ENCODE peak calls at places on chromosomes 7 and 10, in ten cellular contexts. One of them, this sample, is unnamed.

GRCh38 chr10:119143657-119144056 is 21.9 kb downstream of the SFXN4 start:
- DNase-seq in small intestine: no peak
- DNase-seq in CD8-positive, alpha-beta T cell: no peak
- DNase-seq in colonic mucosa: no peak
- DNase-seq in fibroblast of lung: no peak
- DNase-seq in ovary: no peak
- DNase-seq in right atrium auricular region: no peak
- DNase-seq in cardiac muscle cell: no peak
- DNase-seq in sigmoid colon: peak; percentile 28
- DNase-seq in aorta: no peak
- DNase-seq in this sample: no peak

GRCh38 chr7:5539013-5539411 is 115.4 kb upstream of the TNRC18 start:
- DNase-seq in sigmoid colon: no peak
- DNase-seq in aorta: no peak
- DNase-seq in cardiac muscle cell: no peak
- DNase-seq in colonic mucosa: no peak
- DNase-seq in ovary: no peak
- DNase-seq in right atrium auricular region: no peak
- DNase-seq in fibroblast of lung: no peak
- DNase-seq in small intestine: no peak
- DNase-seq in CD8-positive, alpha-beta T cell: no peak
- DNase-seq in this sample: no peak

GRCh38 chr7:134476044-134476443 is 17.1 kb upstream of the AKR1B1 start:
- DNase-seq in ovary: no peak
- DNase-seq in sigmoid colon: no peak
- DNase-seq in aorta: no peak
- DNase-seq in right atrium auricular region: no peak
- DNase-seq in CD8-positive, alpha-beta T cell: no peak
- DNase-seq in fibroblast of lung: no peak
- DNase-seq in colonic mucosa: no peak
- DNase-seq in small intestine: no peak
- DNase-seq in cardiac muscle cell: no peak
- DNase-seq in this sample: no peak

GRCh38 chr10:101063162-101063525 is 1.4 kb downstream of the KAZALD1 start:
- DNase-seq in small intestine: no peak
- DNase-seq in aorta: no peak
- DNase-seq in sigmoid colon: no peak
- DNase-seq in colonic mucosa: no peak
- DNase-seq in cardiac muscle cell: no peak
- DNase-seq in CD8-positive, alpha-beta T cell: no peak
- DNase-seq in ovary: no peak
- DNase-seq in fibroblast of lung: no peak
- DNase-seq in right atrium auricular region: no peak
- DNase-seq in this sample: no peak

GRCh38 chr10:29834990-29835569 is 200.3 kb upstream of the SVIL start:
- DNase-seq in sigmoid colon: no peak
- DNase-seq in cardiac muscle cell: no peak
- DNase-seq in CD8-positive, alpha-beta T cell: no peak
- DNase-seq in right atrium auricular region: no peak
- DNase-seq in aorta: no peak
- DNase-seq in small intestine: no peak
- DNase-seq in fibroblast of lung: peak; percentile 56
- DNase-seq in ovary: no peak
- DNase-seq in colonic mucosa: no peak
- DNase-seq in this sample: no peak

GRCh38 chr7:117230276-117231046 is 92.4 kb downstream of the WNT2 start:
- DNase-seq in CD8-positive, alpha-beta T cell: no peak
- DNase-seq in aorta: no peak
- DNase-seq in colonic mucosa: no peak
- DNase-seq in sigmoid colon: no peak
- DNase-seq in fibroblast of lung: peak; percentile 37
- DNase-seq in small intestine: no peak
- DNase-seq in cardiac muscle cell: no peak
- DNase-seq in ovary: no peak
- DNase-seq in right atrium auricular region: no peak
- DNase-seq in this sample: no peak

GRCh38 chr10:31928531-31929259 is at the start of gene ARHGAP12:
- DNase-seq in right atrium auricular region: peak; percentile 93
- DNase-seq in sigmoid colon: peak; percentile 95
- DNase-seq in aorta: peak; percentile 93
- DNase-seq in CD8-positive, alpha-beta T cell: peak; percentile 92
- DNase-seq in ovary: peak; percentile 90
- DNase-seq in cardiac muscle cell: peak; percentile 91
- DNase-seq in fibroblast of lung: peak; percentile 82
- DNase-seq in small intestine: peak; percentile 86
- DNase-seq in colonic mucosa: peak; percentile 95
- DNase-seq in this sample: peak; percentile 85

GRCh38 chr7:132290021-132290420 is 286.2 kb downstream of the PLXNA4 start:
- DNase-seq in sigmoid colon: no peak
- DNase-seq in small intestine: no peak
- DNase-seq in ovary: no peak
- DNase-seq in right atrium auricular region: no peak
- DNase-seq in colonic mucosa: no peak
- DNase-seq in aorta: no peak
- DNase-seq in fibroblast of lung: no peak
- DNase-seq in cardiac muscle cell: no peak
- DNase-seq in CD8-positive, alpha-beta T cell: no peak
- DNase-seq in this sample: no peak

GRCh38 chr7:25180946-25181345 is 47.3 kb downstream of the NPVF start:
- DNase-seq in ovary: no peak
- DNase-seq in colonic mucosa: no peak
- DNase-seq in cardiac muscle cell: no peak
- DNase-seq in aorta: no peak
- DNase-seq in fibroblast of lung: no peak
- DNase-seq in sigmoid colon: no peak
- DNase-seq in right atrium auricular region: no peak
- DNase-seq in CD8-positive, alpha-beta T cell: no peak
- DNase-seq in small intestine: no peak
- DNase-seq in this sample: no peak
- H3K4me3 ChIP-seq in ovary: peak overlapping the region; percentile 86
- H3K4me3 ChIP-seq in colonic mucosa: no peak overlapping the region
- H3K4me3 ChIP-seq in cardiac muscle cell: no peak overlapping the region
- H3K4me3 ChIP-seq in aorta: no peak overlapping the region
- H3K4me3 ChIP-seq in fibroblast of lung: peak overlapping the region; percentile 57
- H3K4me3 ChIP-seq in sigmoid colon: peak overlapping the region; percentile 82
- H3K4me3 ChIP-seq in right atrium auricular region: peak overlapping the region; percentile 89
- H3K4me3 ChIP-seq in CD8-positive, alpha-beta T cell: peak overlapping the region; percentile 70
- H3K4me3 ChIP-seq in small intestine: no peak overlapping the region
- H3K4me3 ChIP-seq in this sample: peak overlapping the region; percentile 70

GRCh38 chr10:70561558-70561957 is 41.0 kb downstream of the PRF1 start:
- DNase-seq in aorta: peak; percentile 26
- DNase-seq in right atrium auricular region: no peak
- DNase-seq in fibroblast of lung: no peak
- DNase-seq in colonic mucosa: no peak
- DNase-seq in small intestine: no peak
- DNase-seq in sigmoid colon: peak; percentile 40
- DNase-seq in ovary: no peak
- DNase-seq in cardiac muscle cell: no peak
- DNase-seq in CD8-positive, alpha-beta T cell: no peak
- DNase-seq in this sample: no peak

GRCh38 chr10:70561051-70561450 is 41.5 kb downstream of the PRF1 start:
- DNase-seq in aorta: peak; percentile 32
- DNase-seq in sigmoid colon: peak; percentile 74
- DNase-seq in CD8-positive, alpha-beta T cell: no peak
- DNase-seq in colonic mucosa: no peak
- DNase-seq in cardiac muscle cell: no peak
- DNase-seq in ovary: no peak
- DNase-seq in right atrium auricular region: no peak
- DNase-seq in small intestine: no peak
- DNase-seq in fibroblast of lung: peak; percentile 47
- DNase-seq in this sample: no peak

GRCh38 chr10:70563230-70563629 is 39.3 kb downstream of the PRF1 start:
- DNase-seq in ovary: no peak
- DNase-seq in right atrium auricular region: no peak
- DNase-seq in aorta: peak; percentile 26
- DNase-seq in colonic mucosa: no peak
- DNase-seq in cardiac muscle cell: no peak
- DNase-seq in sigmoid colon: peak; percentile 39
- DNase-seq in small intestine: no peak
- DNase-seq in CD8-positive, alpha-beta T cell: no peak
- DNase-seq in fibroblast of lung: no peak
- DNase-seq in this sample: no peak

GRCh38 chr10:70560511-70560931 is 42.0 kb downstream of the PRF1 start:
- DNase-seq in sigmoid colon: peak; percentile 45
- DNase-seq in aorta: peak; percentile 21
- DNase-seq in right atrium auricular region: no peak
- DNase-seq in ovary: no peak
- DNase-seq in CD8-positive, alpha-beta T cell: no peak
- DNase-seq in colonic mucosa: no peak
- DNase-seq in small intestine: no peak
- DNase-seq in fibroblast of lung: no peak
- DNase-seq in cardiac muscle cell: no peak
- DNase-seq in this sample: peak; percentile 15

DNA sequence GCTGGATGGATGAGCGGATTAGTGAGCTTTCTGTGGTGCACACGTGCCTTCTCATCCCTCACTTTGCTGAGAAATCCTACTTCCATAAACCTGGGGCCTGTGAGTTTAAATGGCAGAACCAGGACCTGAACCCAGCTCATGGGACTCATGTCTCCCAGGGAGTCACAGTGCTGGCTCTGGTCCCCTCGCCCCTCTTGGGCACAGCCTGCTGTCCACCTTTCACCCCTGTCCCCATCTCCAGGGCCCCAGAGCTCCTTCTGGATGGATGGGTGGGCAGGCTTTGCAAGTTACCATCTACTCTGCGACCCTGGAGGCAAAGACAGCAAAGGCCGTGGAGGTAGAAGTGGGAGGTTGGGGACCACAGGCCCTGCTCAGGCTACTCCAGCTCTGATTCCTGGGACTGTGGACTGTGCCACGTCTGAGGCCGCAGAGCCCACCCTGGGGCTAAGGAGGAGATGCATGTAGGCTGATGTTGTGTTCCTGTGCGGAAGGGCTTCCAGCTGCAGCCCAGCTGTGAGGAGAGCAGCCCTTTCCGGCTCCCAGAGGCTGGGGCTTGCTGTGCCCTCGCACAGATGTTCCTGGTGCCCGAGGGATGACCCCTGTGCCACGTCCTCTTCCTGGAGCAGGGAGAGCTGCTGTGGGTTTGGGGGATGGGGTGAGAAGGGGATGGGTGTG is 40.4 kb downstream of the PRF1 start:
- DNase-seq in CD8-positive, alpha-beta T cell: no peak
- DNase-seq in right atrium auricular region: no peak
- DNase-seq in aorta: peak; percentile 26
- DNase-seq in sigmoid colon: peak; percentile 45
- DNase-seq in ovary: no peak
- DNase-seq in small intestine: no peak
- DNase-seq in cardiac muscle cell: no peak
- DNase-seq in fibroblast of lung: peak; percentile 65
- DNase-seq in colonic mucosa: no peak
- DNase-seq in this sample: no peak
- H3K36me3 ChIP-seq in CD8-positive, alpha-beta T cell: no peaks in the 10 kb centered on the region
- H3K36me3 ChIP-seq in right atrium auricular region: no peaks in the 10 kb centered on the region
- H3K36me3 ChIP-seq in aorta: no peaks in the 10 kb centered on the region
- H3K36me3 ChIP-seq in sigmoid colon: no peaks in the 10 kb centered on the region
- H3K36me3 ChIP-seq in ovary: no peaks in the 10 kb centered on the region
- H3K36me3 ChIP-seq in small intestine: no peaks in the 10 kb centered on the region
- H3K36me3 ChIP-seq in cardiac muscle cell: no peaks in the 10 kb centered on the region
- H3K36me3 ChIP-seq in fibroblast of lung: no peaks in the 10 kb centered on the region
- H3K36me3 ChIP-seq in colonic mucosa: no peaks in the 10 kb centered on the region
- H3K36me3 ChIP-seq in this sample: no peaks in the 10 kb centered on the region

GRCh38 chr7:43274752-43275151 is 162.3 kb downstream of the HECW1 start:
- DNase-seq in small intestine: no peak
- DNase-seq in colonic mucosa: no peak
- DNase-seq in aorta: no peak
- DNase-seq in ovary: no peak
- DNase-seq in cardiac muscle cell: no peak
- DNase-seq in CD8-positive, alpha-beta T cell: no peak
- DNase-seq in right atrium auricular region: no peak
- DNase-seq in sigmoid colon: no peak
- DNase-seq in fibroblast of lung: no peak
- DNase-seq in this sample: no peak

GRCh38 chr7:43273939-43274719 is 161.7 kb downstream of the HECW1 start:
- DNase-seq in small intestine: no peak
- DNase-seq in CD8-positive, alpha-beta T cell: no peak
- DNase-seq in colonic mucosa: no peak
- DNase-seq in fibroblast of lung: no peak
- DNase-seq in aorta: no peak
- DNase-seq in ovary: no peak
- DNase-seq in right atrium auricular region: no peak
- DNase-seq in sigmoid colon: no peak
- DNase-seq in cardiac muscle cell: no peak
- DNase-seq in this sample: no peak

GRCh38 chr7:43281268-43281667 is 168.8 kb downstream of the HECW1 start:
- DNase-seq in sigmoid colon: no peak
- DNase-seq in colonic mucosa: no peak
- DNase-seq in cardiac muscle cell: no peak
- DNase-seq in right atrium auricular region: no peak
- DNase-seq in fibroblast of lung: no peak
- DNase-seq in ovary: no peak
- DNase-seq in aorta: no peak
- DNase-seq in CD8-positive, alpha-beta T cell: no peak
- DNase-seq in small intestine: no peak
- DNase-seq in this sample: no peak

GRCh38 chr7:43283706-43284105 is 171.3 kb downstream of the HECW1 start:
- DNase-seq in colonic mucosa: no peak
- DNase-seq in right atrium auricular region: no peak
- DNase-seq in cardiac muscle cell: no peak
- DNase-seq in CD8-positive, alpha-beta T cell: no peak
- DNase-seq in ovary: no peak
- DNase-seq in fibroblast of lung: no peak
- DNase-seq in sigmoid colon: no peak
- DNase-seq in small intestine: no peak
- DNase-seq in aorta: no peak
- DNase-seq in this sample: no peak

DNA sequence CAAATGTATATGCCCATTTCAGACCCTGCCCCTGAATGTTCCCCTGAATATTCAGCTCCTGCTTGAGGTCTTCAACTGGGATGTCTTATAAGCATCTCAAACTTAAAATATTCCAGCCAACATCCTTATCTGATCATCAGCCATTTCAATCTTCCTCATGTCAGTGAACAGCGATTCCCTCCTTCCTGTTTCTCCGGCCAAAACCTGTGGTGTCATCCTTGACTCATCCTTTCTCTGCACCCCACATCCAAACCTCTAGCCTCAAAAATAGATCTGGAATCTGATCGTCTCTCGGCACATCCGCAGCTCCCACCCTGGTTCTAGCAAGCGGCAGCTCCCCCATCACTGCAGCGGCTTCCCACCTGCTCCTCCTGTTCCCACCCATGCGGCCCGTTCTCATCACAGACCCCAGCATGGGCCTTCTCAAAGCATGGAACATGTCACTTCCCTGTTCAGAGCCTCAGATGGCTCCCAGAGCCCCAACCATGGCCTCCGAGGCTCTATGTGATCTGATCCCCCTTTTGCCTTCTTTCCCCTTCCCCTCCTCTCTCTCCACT is 165.7 kb downstream of the HECW1 start:
- DNase-seq in cardiac muscle cell: no peak
- DNase-seq in aorta: no peak
- DNase-seq in sigmoid colon: no peak
- DNase-seq in ovary: no peak
- DNase-seq in fibroblast of lung: no peak
- DNase-seq in CD8-positive, alpha-beta T cell: no peak
- DNase-seq in colonic mucosa: no peak
- DNase-seq in small intestine: no peak
- DNase-seq in right atrium auricular region: no peak
- DNase-seq in this sample: no peak
- H3K9me3 ChIP-seq in cardiac muscle cell: no peaks in the 10 kb centered on the region
- H3K9me3 ChIP-seq in aorta: no peaks in the 10 kb centered on the region
- H3K9me3 ChIP-seq in sigmoid colon: no peaks in the 10 kb centered on the region
- H3K9me3 ChIP-seq in ovary: no peaks in the 10 kb centered on the region
- H3K9me3 ChIP-seq in fibroblast of lung: no peaks in the 10 kb centered on the region
- H3K9me3 ChIP-seq in CD8-positive, alpha-beta T cell: no peaks in the 10 kb centered on the region
- H3K9me3 ChIP-seq in colonic mucosa: no peaks in the 10 kb centered on the region
- H3K9me3 ChIP-seq in small intestine: no peaks in the 10 kb centered on the region
- H3K9me3 ChIP-seq in right atrium auricular region: no peaks in the 10 kb centered on the region
- H3K9me3 ChIP-seq in this sample: no peaks in the 10 kb centered on the region

GRCh38 chr7:93475811-93476210 is 98.7 kb downstream of the CALCR start:
- DNase-seq in ovary: no peak
- DNase-seq in fibroblast of lung: no peak
- DNase-seq in colonic mucosa: no peak
- DNase-seq in cardiac muscle cell: no peak
- DNase-seq in CD8-positive, alpha-beta T cell: no peak
- DNase-seq in sigmoid colon: no peak
- DNase-seq in aorta: no peak
- DNase-seq in small intestine: no peak
- DNase-seq in right atrium auricular region: no peak
- DNase-seq in this sample: no peak
- H3K4me3 ChIP-seq in ovary: no peak overlapping the region
- H3K4me3 ChIP-seq in fibroblast of lung: no peak overlapping the region
- H3K4me3 ChIP-seq in colonic mucosa: no peak overlapping the region
- H3K4me3 ChIP-seq in cardiac muscle cell: no peak overlapping the region
- H3K4me3 ChIP-seq in CD8-positive, alpha-beta T cell: no peak overlapping the region
- H3K4me3 ChIP-seq in sigmoid colon: no peak overlapping the region
- H3K4me3 ChIP-seq in aorta: no peak overlapping the region
- H3K4me3 ChIP-seq in small intestine: no peak overlapping the region
- H3K4me3 ChIP-seq in right atrium auricular region: no peak overlapping the region
- H3K4me3 ChIP-seq in this sample: no peak overlapping the region

This sample was measured in CD8-positive, alpha-beta memory T cell.